ENCODE peak calls at places on chromosomes 2 and 18, in eight cellular contexts. Y is HuH-7; U is tibial artery; C is H4; Z is G401; G is stimulated activated CD4-positive, alpha-beta T cell treated with anti-CD3 and anti-CD28 coated beads, Interleukin-15, amount 100 ng/mL, for 1 hour; K is H9; S is effector CD8-positive, alpha-beta T cell. J is an unnamed sample.

GRCh38 chr2:158138255-158138654 is 36.6 kb downstream of the UPP2 start:
- DNase-seq in Y (no peak), U (no peak), C (no peak), Z (no peak), G (no peak), K (no peak), S (no peak), J (no peak)

GRCh38 chr2:136765256-136765735 is at the start of gene THSD7B:
- DNase-seq in Y (no peak), U (no peak), C (no peak), Z (no peak), G (no peak), K (peak; percentile 41), S (no peak), J (no peak)

GRCh38 chr2:145022671-145023330 is 502.9 kb upstream of the ZEB2 start:
- DNase-seq in Y (no peak), U (no peak), C (peak; percentile 36), Z (no peak), G (no peak), K (no peak), S (no peak), J (no peak)

GRCh38 chr2:120906914-120907313 is 171.2 kb downstream of the GLI2 start:
- DNase-seq in Y (no peak), U (no peak), C (no peak), Z (no peak), G (no peak), K (no peak), S (no peak), J (no peak)

GRCh38 chr18:50182516-50182915 is 12.4 kb downstream of the MYO5B start:
- DNase-seq in Y (no peak), U (no peak), C (no peak), Z (peak; percentile 95), G (no peak), K (no peak), S (no peak), J (no peak)

GRCh38 chr2:168107322-168107721 is 140.1 kb downstream of the STK39 start:
- DNase-seq in Y (no peak), U (no peak), C (no peak), Z (no peak), G (no peak), K (no peak), S (no peak), J (no peak)

GRCh38 chr2:26318950-26319349 is 27.0 kb upstream of the SELENOI start:
- DNase-seq in Y (no peak), U (no peak), C (no peak), Z (peak; percentile 95), G (no peak), K (no peak), S (no peak), J (no peak)

GRCh38 chr2:96768083-96768561 is 7.4 kb downstream of the CNNM4 start:
- DNase-seq in Y (no peak), U (no peak), C (no peak), Z (peak; percentile 37), G (no peak), K (no peak), S (no peak), J (no peak)

GRCh38 chr2:42754021-42754775 is 9.7 kb downstream of the OXER1 start:
- DNase-seq in Y (no peak), U (no peak), C (no peak), Z (peak; percentile 82), G (no peak), K (no peak), S (no peak), J (no peak)

GRCh38 chr2:65300134-65300771 is 72.6 kb downstream of the ACTR2 start:
- DNase-seq in Y (no peak), U (peak; percentile 88), C (no peak), Z (peak; percentile 81), G (no peak), K (no peak), S (no peak), J (peak; percentile 87)

GRCh38 chr18:79631096-79631507 is 48.5 kb upstream of the CTDP1 start:
- DNase-seq in Y (no peak), U (no peak), C (no peak), Z (no peak), G (no peak), K (no peak), S (no peak), J (no peak)

GRCh38 chr2:63788070-63788469 is 53.6 kb upstream of the UGP2 start:
- DNase-seq in Y (no peak), U (no peak), C (no peak), Z (no peak), G (no peak), K (no peak), S (no peak), J (no peak)

GRCh38 chr18:33201509-33201926 is 239.0 kb downstream of the CCDC178 start:
- DNase-seq in Y (no peak), U (no peak), C (peak; percentile 86), Z (peak; percentile 16), G (no peak), K (peak; percentile 64), S (no peak), J (no peak)

GRCh38 chr2:63692002-63692606 is 103.3 kb downstream of the MDH1 start:
- DNase-seq in Y (peak; percentile 26), U (no peak), C (peak; percentile 14), Z (peak; percentile 36), G (no peak), K (no peak), S (no peak), J (no peak)

GRCh38 chr2:171307560-171307959 is 126.2 kb downstream of the METTL8 start:
- DNase-seq in Y (no peak), U (no peak), C (no peak), Z (no peak), G (no peak), K (no peak), S (no peak), J (no peak)

GRCh38 chr2:102604754-102605153 is 14.6 kb upstream of the SLC9A2 start:
- DNase-seq in Y (no peak), U (no peak), C (no peak), Z (no peak), G (no peak), K (peak; percentile 33), S (no peak), J (no peak)

GRCh38 chr2:8674420-8675009 is 7.3 kb upstream of the ID2 start:
- DNase-seq in Y (no peak), U (no peak), C (no peak), Z (no peak), G (no peak), K (no peak), S (no peak), J (no peak)

GRCh38 chr2:105042189-105042588 is 4.3 kb downstream of the MRPS9 start:
- DNase-seq in Y (no peak), U (no peak), C (no peak), Z (no peak), G (no peak), K (peak; percentile 34), S (no peak), J (no peak)

GRCh38 chr2:149800624-149801220 is 213.1 kb upstream of the MMADHC start:
- DNase-seq in Y (no peak), U (no peak), C (no peak), Z (peak; percentile 14), G (no peak), K (no peak), S (no peak), J (no peak)

GRCh38 chr2:878245-878930 is 72.3 kb upstream of the SNTG2 start:
- DNase-seq in Y (no peak), U (no peak), C (no peak), Z (no peak), G (no peak), K (peak; percentile 15), S (no peak), J (no peak)

GRCh38 chr2:45134726-45135125 is 125.5 kb upstream of the SIX2 start:
- DNase-seq in Y (no peak), U (peak; percentile 32), C (peak; percentile 60), Z (no peak), G (no peak), K (no peak), S (no peak), J (no peak)

GRCh38 chr2:137238065-137238464 is 472.7 kb downstream of the THSD7B start:
- DNase-seq in Y (no peak), U (no peak), C (no peak), Z (no peak), G (no peak), K (no peak), S (no peak), J (no peak)

GRCh38 chr18:62999392-62999791 is 284.1 kb downstream of the PHLPP1 start:
- DNase-seq in Y (no peak), U (peak; percentile 88), C (no peak), Z (peak; percentile 44), G (no peak), K (no peak), S (no peak), J (peak; percentile 46)

GRCh38 chr18:78721986-78722385 is 257.6 kb upstream of the SALL3 start:
- DNase-seq in Y (no peak), U (no peak), C (no peak), Z (peak; percentile 1), G (no peak), K (peak; percentile 51), S (no peak), J (no peak)

GRCh38 chr2:42068571-42069178 is 20.9 kb downstream of the PKDCC start:
- DNase-seq in Y (no peak), U (no peak), C (peak; percentile 70), Z (no peak), G (no peak), K (no peak), S (no peak), J (no peak)

GRCh38 chr2:173432049-173432754 is 77.5 kb downstream of the CDCA7 start:
- DNase-seq in Y (no peak), U (no peak), C (peak; percentile 66), Z (no peak), G (no peak), K (no peak), S (no peak), J (no peak)

GRCh38 chr2:49210191-49210590 is 55.9 kb upstream of the FSHR start:
- DNase-seq in Y (no peak), U (no peak), C (peak; percentile 25), Z (no peak), G (no peak), K (peak; percentile 90), S (no peak), J (no peak)

GRCh38 chr2:28869494-28870145 is 489 bp downstream of the TRMT61B start:
- DNase-seq in Y (peak; percentile 19), U (peak; percentile 20), C (no peak), Z (no peak), G (peak; percentile 7), K (no peak), S (no peak), J (no peak)

GRCh38 chr18:79242246-79242645 is 153.5 kb upstream of the NFATC1 start:
- DNase-seq in Y (no peak), U (no peak), C (no peak), Z (no peak), G (no peak), K (no peak), S (no peak), J (no peak)

GRCh38 chr18:79578396-79579260 is 101.0 kb upstream of the CTDP1 start:
- DNase-seq in Y (no peak), U (no peak), C (no peak), Z (no peak), G (no peak), K (peak; percentile 17), S (no peak), J (no peak)